ENCODE peak calls at places on chromosomes 4 and X, in nine cellular contexts. One of them, this sample, is unnamed.

GRCh38 chr4:38982356-38983095 is 49.7 kb downstream of the TMEM156 start:
- DNase-seq in fibroblast of lung: no peak
- DNase-seq in adipocyte: no peak
- DNase-seq in transverse colon: no peak
- DNase-seq in left lung: no peak
- DNase-seq in SJCRH30: no peak
- DNase-seq in cardiac muscle cell: no peak
- DNase-seq in PC-3: no peak
- DNase-seq in uterus: no peak
- DNase-seq in this sample: peak; percentile 14

GRCh38 chrX:71103110-71103983 is 3.2 kb downstream of the CXorf65 start:
- DNase-seq in fibroblast of lung: no peak
- DNase-seq in adipocyte: no peak
- DNase-seq in transverse colon: peak; percentile 53
- DNase-seq in left lung: no peak
- DNase-seq in SJCRH30: peak; percentile 98
- DNase-seq in cardiac muscle cell: peak; percentile 42
- DNase-seq in PC-3: no peak
- DNase-seq in uterus: no peak
- DNase-seq in this sample: peak; percentile 76

GRCh38 chr4:163611172-163611571 is 116.7 kb downstream of the TMA16 start:
- DNase-seq in fibroblast of lung: no peak
- DNase-seq in adipocyte: no peak
- DNase-seq in transverse colon: no peak
- DNase-seq in left lung: no peak
- DNase-seq in SJCRH30: no peak
- DNase-seq in cardiac muscle cell: no peak
- DNase-seq in PC-3: no peak
- DNase-seq in uterus: no peak
- DNase-seq in this sample: no peak

GRCh38 chr4:43330288-43330687 is 437.8 kb downstream of the GRXCR1 start:
- DNase-seq in fibroblast of lung: peak; percentile 83
- DNase-seq in adipocyte: no peak
- DNase-seq in transverse colon: no peak
- DNase-seq in left lung: no peak
- DNase-seq in SJCRH30: no peak
- DNase-seq in cardiac muscle cell: no peak
- DNase-seq in PC-3: peak; percentile 88
- DNase-seq in uterus: no peak
- DNase-seq in this sample: no peak

GRCh38 chr4:119579823-119580222 is 48.8 kb downstream of the PDE5A start:
- DNase-seq in fibroblast of lung: no peak
- DNase-seq in adipocyte: no peak
- DNase-seq in transverse colon: no peak
- DNase-seq in left lung: peak; percentile 31
- DNase-seq in SJCRH30: no peak
- DNase-seq in cardiac muscle cell: no peak
- DNase-seq in PC-3: no peak
- DNase-seq in uterus: no peak
- DNase-seq in this sample: no peak

GRCh38 chr4:112585977-112586736 is 50.6 kb downstream of the ZGRF1 start:
- DNase-seq in fibroblast of lung: no peak
- DNase-seq in adipocyte: no peak
- DNase-seq in transverse colon: no peak
- DNase-seq in left lung: no peak
- DNase-seq in SJCRH30: no peak
- DNase-seq in cardiac muscle cell: no peak
- DNase-seq in PC-3: no peak
- DNase-seq in uterus: no peak
- DNase-seq in this sample: no peak

GRCh38 chr4:15545371-15545770 is 75.7 kb downstream of the CC2D2A start:
- DNase-seq in fibroblast of lung: no peak
- DNase-seq in adipocyte: no peak
- DNase-seq in transverse colon: no peak
- DNase-seq in left lung: no peak
- DNase-seq in SJCRH30: no peak
- DNase-seq in cardiac muscle cell: no peak
- DNase-seq in PC-3: no peak
- DNase-seq in uterus: no peak
- DNase-seq in this sample: no peak

GRCh38 chrX:112113460-112113859 is 30.9 kb upstream of the TRPC5 start:
- DNase-seq in fibroblast of lung: no peak
- DNase-seq in adipocyte: no peak
- DNase-seq in transverse colon: no peak
- DNase-seq in left lung: no peak
- DNase-seq in SJCRH30: no peak
- DNase-seq in cardiac muscle cell: no peak
- DNase-seq in PC-3: no peak
- DNase-seq in uterus: no peak
- DNase-seq in this sample: no peak

GRCh38 chr4:14520171-14520570 is 482.1 kb upstream of the CPEB2 start:
- DNase-seq in fibroblast of lung: no peak
- DNase-seq in adipocyte: peak; percentile 20
- DNase-seq in transverse colon: no peak
- DNase-seq in left lung: no peak
- DNase-seq in SJCRH30: no peak
- DNase-seq in cardiac muscle cell: no peak
- DNase-seq in PC-3: peak; percentile 12
- DNase-seq in uterus: no peak
- DNase-seq in this sample: no peak

GRCh38 chrX:50068293-50068568 is 132.6 kb downstream of the AKAP4 start:
- DNase-seq in fibroblast of lung: no peak
- DNase-seq in adipocyte: no peak
- DNase-seq in transverse colon: no peak
- DNase-seq in left lung: no peak
- DNase-seq in SJCRH30: no peak
- DNase-seq in cardiac muscle cell: no peak
- DNase-seq in PC-3: no peak
- DNase-seq in uterus: no peak
- DNase-seq in this sample: no peak

GRCh38 chr4:38170800-38171199 is 210.6 kb downstream of the PTTG2 start:
- DNase-seq in fibroblast of lung: peak; percentile 32
- DNase-seq in adipocyte: no peak
- DNase-seq in transverse colon: no peak
- DNase-seq in left lung: no peak
- DNase-seq in SJCRH30: no peak
- DNase-seq in cardiac muscle cell: no peak
- DNase-seq in PC-3: peak; percentile 13
- DNase-seq in uterus: no peak
- DNase-seq in this sample: no peak

GRCh38 chrX:115521717-115522116 is 39.3 kb upstream of the PLS3 start:
- DNase-seq in fibroblast of lung: no peak
- DNase-seq in adipocyte: peak; percentile 31
- DNase-seq in transverse colon: no peak
- DNase-seq in left lung: no peak
- DNase-seq in SJCRH30: no peak
- DNase-seq in cardiac muscle cell: no peak
- DNase-seq in PC-3: no peak
- DNase-seq in uterus: no peak
- DNase-seq in this sample: no peak

GRCh38 chr4:2932561-2932950 is 30.6 kb downstream of the NOP14 start:
- DNase-seq in fibroblast of lung: no peak
- DNase-seq in adipocyte: no peak
- DNase-seq in transverse colon: no peak
- DNase-seq in left lung: peak; percentile 57
- DNase-seq in SJCRH30: no peak
- DNase-seq in cardiac muscle cell: no peak
- DNase-seq in PC-3: no peak
- DNase-seq in uterus: no peak
- DNase-seq in this sample: no peak

DNA sequence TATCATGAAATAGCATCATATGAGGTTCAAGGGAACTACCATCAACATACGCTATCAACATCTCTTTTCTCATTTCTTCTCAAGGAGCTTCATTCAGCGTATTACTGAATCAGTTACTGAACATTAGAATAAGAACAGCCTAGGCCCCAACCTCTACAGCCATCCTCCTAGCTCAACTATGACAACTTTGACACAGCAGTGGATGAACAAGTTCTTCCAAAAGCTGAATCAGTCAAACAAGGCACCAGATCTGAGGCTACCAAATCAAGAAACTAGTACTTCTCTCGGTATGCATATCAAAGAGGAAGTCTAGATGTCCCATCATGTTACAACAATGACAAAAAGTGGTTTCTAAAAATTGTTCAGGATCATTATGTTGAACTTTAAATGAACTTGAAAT is 57.4 kb downstream of the GATB start:
- DNase-seq in fibroblast of lung: no peak
- DNase-seq in adipocyte: no peak
- DNase-seq in transverse colon: no peak
- DNase-seq in left lung: no peak
- DNase-seq in SJCRH30: no peak
- DNase-seq in cardiac muscle cell: no peak
- DNase-seq in PC-3: no peak
- DNase-seq in uterus: no peak
- DNase-seq in this sample: no peak
- H3K36me3 ChIP-seq in fibroblast of lung: peaks cover 1% of the 10 kb centered on the region
- H3K36me3 ChIP-seq in adipocyte: peaks cover 24% of the 10 kb centered on the region
- H3K36me3 ChIP-seq in transverse colon: no peaks in the 10 kb centered on the region
- H3K36me3 ChIP-seq in left lung: peaks cover 51% of the 10 kb centered on the region
- H3K36me3 ChIP-seq in SJCRH30: no peaks in the 10 kb centered on the region
- H3K36me3 ChIP-seq in cardiac muscle cell: no peaks in the 10 kb centered on the region
- H3K36me3 ChIP-seq in PC-3: no peaks in the 10 kb centered on the region
- H3K36me3 ChIP-seq in uterus: no peaks in the 10 kb centered on the region
- H3K36me3 ChIP-seq in this sample: peaks cover 4% of the 10 kb centered on the region

DNA sequence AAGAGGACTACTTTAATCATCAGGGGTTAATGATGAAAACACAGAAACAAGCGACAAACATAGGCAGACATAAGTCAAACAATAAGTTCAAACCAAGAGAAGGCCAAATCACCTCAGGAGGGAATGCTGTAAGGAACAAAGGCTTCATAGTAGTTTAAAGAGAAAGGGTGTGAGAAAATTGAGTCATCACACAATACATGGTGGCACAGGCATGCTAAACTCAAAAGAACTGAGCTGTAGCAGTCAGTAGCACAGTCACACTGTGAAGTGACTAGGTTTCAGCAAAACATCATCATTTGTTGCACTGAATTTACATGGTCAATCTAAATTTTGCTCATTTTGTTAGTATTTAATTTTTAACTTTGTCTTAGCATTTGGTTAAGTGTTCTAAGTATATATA is 24.2 kb downstream of the SMC1A start:
- DNase-seq in fibroblast of lung: no peak
- DNase-seq in adipocyte: no peak
- DNase-seq in transverse colon: no peak
- DNase-seq in left lung: no peak
- DNase-seq in SJCRH30: no peak
- DNase-seq in cardiac muscle cell: no peak
- DNase-seq in PC-3: no peak
- DNase-seq in uterus: no peak
- DNase-seq in this sample: no peak
- H3K36me3 ChIP-seq in fibroblast of lung: no peaks in the 10 kb centered on the region
- H3K36me3 ChIP-seq in adipocyte: peaks cover 49% of the 10 kb centered on the region
- H3K36me3 ChIP-seq in transverse colon: no peaks in the 10 kb centered on the region
- H3K36me3 ChIP-seq in left lung: peaks cover 90% of the 10 kb centered on the region
- H3K36me3 ChIP-seq in SJCRH30: peaks cover 5% of the 10 kb centered on the region
- H3K36me3 ChIP-seq in cardiac muscle cell: no peaks in the 10 kb centered on the region
- H3K36me3 ChIP-seq in PC-3: peaks cover 37% of the 10 kb centered on the region
- H3K36me3 ChIP-seq in uterus: no peaks in the 10 kb centered on the region
- H3K36me3 ChIP-seq in this sample: peaks cover 13% of the 10 kb centered on the region

DNA sequence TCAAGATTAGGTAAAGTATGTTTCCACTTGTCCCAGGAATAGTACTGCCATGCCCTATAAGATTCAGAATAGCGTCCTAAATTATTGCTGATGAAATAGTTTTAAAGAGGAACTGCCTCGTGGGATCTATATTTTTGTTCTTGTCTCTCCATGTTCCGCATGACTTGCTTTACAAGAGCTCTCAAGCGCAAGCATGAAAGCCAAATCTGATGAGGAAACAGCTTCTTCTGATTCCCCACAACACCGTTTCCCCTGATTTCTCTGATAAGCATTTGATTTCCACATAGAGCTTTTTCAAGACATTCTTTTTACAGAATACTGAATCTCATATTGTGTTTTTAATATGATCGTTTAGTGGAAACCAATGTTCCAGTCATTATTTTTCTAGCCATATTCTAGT is 492.3 kb downstream of the CENPC start:
- DNase-seq in fibroblast of lung: no peak
- DNase-seq in adipocyte: no peak
- DNase-seq in transverse colon: no peak
- DNase-seq in left lung: no peak
- DNase-seq in SJCRH30: no peak
- DNase-seq in cardiac muscle cell: no peak
- DNase-seq in PC-3: no peak
- DNase-seq in uterus: no peak
- DNase-seq in this sample: no peak
- H3K36me3 ChIP-seq in fibroblast of lung: no peaks in the 10 kb centered on the region
- H3K36me3 ChIP-seq in adipocyte: no peaks in the 10 kb centered on the region
- H3K36me3 ChIP-seq in transverse colon: no peaks in the 10 kb centered on the region
- H3K36me3 ChIP-seq in left lung: no peaks in the 10 kb centered on the region
- H3K36me3 ChIP-seq in SJCRH30: no peaks in the 10 kb centered on the region
- H3K36me3 ChIP-seq in cardiac muscle cell: no peaks in the 10 kb centered on the region
- H3K36me3 ChIP-seq in PC-3: no peaks in the 10 kb centered on the region
- H3K36me3 ChIP-seq in uterus: no peaks in the 10 kb centered on the region
- H3K36me3 ChIP-seq in this sample: no peaks in the 10 kb centered on the region

GRCh38 chrX:16659326-16659725 is 9.4 kb downstream of the S100G start:
- DNase-seq in fibroblast of lung: no peak
- DNase-seq in adipocyte: no peak
- DNase-seq in transverse colon: no peak
- DNase-seq in left lung: no peak
- DNase-seq in SJCRH30: no peak
- DNase-seq in cardiac muscle cell: no peak
- DNase-seq in PC-3: no peak
- DNase-seq in uterus: no peak
- DNase-seq in this sample: no peak

GRCh38 chrX:16662402-16662801 is 12.4 kb downstream of the S100G start:
- DNase-seq in fibroblast of lung: no peak
- DNase-seq in adipocyte: no peak
- DNase-seq in transverse colon: no peak
- DNase-seq in left lung: no peak
- DNase-seq in SJCRH30: no peak
- DNase-seq in cardiac muscle cell: no peak
- DNase-seq in PC-3: peak; percentile 44
- DNase-seq in uterus: no peak
- DNase-seq in this sample: no peak

GRCh38 chrX:16664626-16665025 is 14.7 kb downstream of the S100G start:
- DNase-seq in fibroblast of lung: no peak
- DNase-seq in adipocyte: no peak
- DNase-seq in transverse colon: no peak
- DNase-seq in left lung: no peak
- DNase-seq in SJCRH30: no peak
- DNase-seq in cardiac muscle cell: no peak
- DNase-seq in PC-3: peak; percentile 33
- DNase-seq in uterus: no peak
- DNase-seq in this sample: no peak

GRCh38 chrX:16664059-16664458 is 14.1 kb downstream of the S100G start:
- DNase-seq in fibroblast of lung: peak; percentile 25
- DNase-seq in adipocyte: no peak
- DNase-seq in transverse colon: no peak
- DNase-seq in left lung: no peak
- DNase-seq in SJCRH30: no peak
- DNase-seq in cardiac muscle cell: no peak
- DNase-seq in PC-3: peak; percentile 60
- DNase-seq in uterus: no peak
- DNase-seq in this sample: no peak

DNA sequence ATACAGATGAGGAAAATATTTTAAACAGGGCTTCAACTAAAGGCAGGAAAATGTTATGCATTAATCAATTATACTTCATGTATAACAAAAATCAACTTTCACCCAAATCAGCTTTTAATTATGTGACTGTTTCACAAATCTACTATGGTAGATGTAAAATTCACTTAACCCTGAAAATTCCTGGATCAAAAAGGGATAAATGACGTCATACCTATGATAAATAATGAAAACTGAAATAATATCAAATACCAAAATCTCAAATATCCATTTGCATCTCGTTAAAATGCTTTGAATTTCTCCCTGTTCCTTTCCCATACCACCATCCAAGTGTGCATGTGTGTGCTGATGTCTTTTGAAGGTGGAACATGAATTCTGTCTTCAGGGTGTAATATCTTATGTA is 11.5 kb downstream of the S100G start:
- DNase-seq in fibroblast of lung: no peak
- DNase-seq in adipocyte: no peak
- DNase-seq in transverse colon: no peak
- DNase-seq in left lung: no peak
- DNase-seq in SJCRH30: no peak
- DNase-seq in cardiac muscle cell: no peak
- DNase-seq in PC-3: no peak
- DNase-seq in uterus: no peak
- DNase-seq in this sample: no peak
- H3K36me3 ChIP-seq in fibroblast of lung: no peaks in the 10 kb centered on the region
- H3K36me3 ChIP-seq in adipocyte: no peaks in the 10 kb centered on the region
- H3K36me3 ChIP-seq in transverse colon: no peaks in the 10 kb centered on the region
- H3K36me3 ChIP-seq in left lung: no peaks in the 10 kb centered on the region
- H3K36me3 ChIP-seq in SJCRH30: peaks cover 13% of the 10 kb centered on the region
- H3K36me3 ChIP-seq in cardiac muscle cell: peaks cover 11% of the 10 kb centered on the region
- H3K36me3 ChIP-seq in PC-3: peaks cover 9% of the 10 kb centered on the region
- H3K36me3 ChIP-seq in uterus: no peaks in the 10 kb centered on the region
- H3K36me3 ChIP-seq in this sample: no peaks in the 10 kb centered on the region

This sample was measured in BE2C.